ENCODE peak calls at places on chromosome 17, in five cellular contexts. D is astrocyte of the spinal cord; U is CD4-positive, alpha-beta memory T cell; J is heart right ventricle; Q is lower leg skin. C is an unnamed sample.

GRCh38 chr17:68777243-68777855 is 176.2 kb upstream of the FAM20A start:
- DNase-seq in D (peak), U (peak), J (peak), Q (peak), C (no peak)

GRCh38 chr17:47203984-47204721 is 5.0 kb upstream of the MYL4 start:
- DNase-seq in D (no peak), U (peak), J (no peak), Q (no peak), C (no peak)

GRCh38 chr17:18158022-18158600 is 25.5 kb upstream of the ALKBH5 start:
- DNase-seq in D (peak), U (peak), J (peak), Q (peak), C (peak)

GRCh38 chr17:34300652-34301390 is 15.3 kb downstream of the CCL11 start:
- DNase-seq in D (peak), U (no peak), J (no peak), Q (peak), C (no peak)

GRCh38 chr17:57489321-57489720 is 233.0 kb downstream of the MSI2 start:
- DNase-seq in D (no peak), U (no peak), J (no peak), Q (no peak), C (no peak)

GRCh38 chr17:21282231-21282630 is 2.3 kb upstream of the MAP2K3 start:
- DNase-seq in D (peak), U (no peak), J (no peak), Q (peak), C (peak)

GRCh38 chr17:71934520-71934919 is 186.3 kb upstream of the SOX9 start:
- DNase-seq in D (no peak), U (no peak), J (no peak), Q (no peak), C (no peak)

GRCh38 chr17:66426397-66427033 is 124.1 kb downstream of the PRKCA start:
- DNase-seq in D (no peak), U (peak), J (no peak), Q (no peak), C (no peak)

GRCh38 chr17:82007495-82008257 is 15.0 kb downstream of the CENPX start:
- DNase-seq in D (peak), U (no peak), J (no peak), Q (no peak), C (no peak)

GRCh38 chr17:151004-151403 is 13.6 kb downstream of the SCGB1C2 start:
- DNase-seq in D (no peak), U (no peak), J (no peak), Q (peak), C (no peak)

GRCh38 chr17:33888455-33888854 is 366.6 kb upstream of the CCL2 start:
- DNase-seq in D (no peak), U (no peak), J (no peak), Q (no peak), C (no peak)

GRCh38 chr17:42520540-42520951 is 15.5 kb upstream of the NAGLU start:
- DNase-seq in D (no peak), U (no peak), J (no peak), Q (no peak), C (no peak)

GRCh38 chr17:11294826-11295225 is 53.8 kb downstream of the SHISA6 start:
- DNase-seq in D (no peak), U (no peak), J (no peak), Q (peak), C (no peak)

GRCh38 chr17:81339502-81340296 is 44.6 kb upstream of the SLC38A10 start:
- DNase-seq in D (no peak), U (no peak), J (no peak), Q (peak), C (no peak)

GRCh38 chr17:10724546-10725195 is 5.2 kb downstream of the TMEM220 start:
- DNase-seq in D (no peak), U (no peak), J (no peak), Q (peak), C (no peak)

GRCh38 chr17:28227278-28228108 is 91.5 kb upstream of the TMEM97 start:
- DNase-seq in D (peak), U (no peak), J (peak), Q (peak), C (no peak)

GRCh38 chr17:16459271-16459670 is 32.7 kb downstream of the LRRC75A start:
- DNase-seq in D (no peak), U (no peak), J (no peak), Q (no peak), C (no peak)

GRCh38 chr17:21169496-21169895 is 42.7 kb downstream of the DHRS7B start:
- DNase-seq in D (no peak), U (no peak), J (no peak), Q (no peak), C (no peak)

GRCh38 chr17:56149266-56150036 is 3.8 kb upstream of the ANKFN1 start:
- DNase-seq in D (no peak), U (no peak), J (no peak), Q (no peak), C (no peak)

GRCh38 chr17:75925103-75925502 is 15.7 kb downstream of the FBF1 start:
- DNase-seq in D (no peak), U (no peak), J (no peak), Q (no peak), C (no peak)

GRCh38 chr17:40949406-40949805 is 12.0 kb upstream of the KRT23 start:
- DNase-seq in D (no peak), U (no peak), J (no peak), Q (no peak), C (no peak)

GRCh38 chr17:28405632-28406477 is at the start of gene SLC46A1:
- DNase-seq in D (peak), U (peak), J (peak), Q (peak), C (no peak)

GRCh38 chr17:78997881-78998280 is 11.7 kb downstream of the CANT1 start:
- DNase-seq in D (no peak), U (no peak), J (no peak), Q (peak), C (no peak)

GRCh38 chr17:35063514-35064223 is at the start of gene RFFL:
- DNase-seq in D (peak), U (peak), J (peak), Q (peak), C (peak)

GRCh38 chr17:1709971-1710806 is at the start of gene TLCD2:
- DNase-seq in D (peak), U (no peak), J (peak), Q (peak), C (no peak)

GRCh38 chr17:2195729-2196128 is 107.9 kb downstream of the SMG6 start:
- DNase-seq in D (no peak), U (no peak), J (no peak), Q (no peak), C (no peak)

GRCh38 chr17:61371606-61372005 is 28.0 kb upstream of the TBX2 start:
- DNase-seq in D (no peak), U (no peak), J (no peak), Q (no peak), C (no peak)

GRCh38 chr17:47621293-47622178 is 28.2 kb upstream of the KPNB1 start:
- DNase-seq in D (peak), U (no peak), J (peak), Q (no peak), C (no peak)

GRCh38 chr17:354651-355556 is 2.3 kb upstream of the RPH3AL start:
- DNase-seq in D (no peak), U (no peak), J (no peak), Q (no peak), C (no peak)

GRCh38 chr17:55089955-55090573 is 121.5 kb downstream of the STXBP4 start:
- DNase-seq in D (peak), U (peak), J (no peak), Q (no peak), C (no peak)

GRCh38 chr17:7046127-7046724 is 2.3 kb upstream of the SLC16A11 start:
- DNase-seq in D (no peak), U (peak), J (no peak), Q (peak), C (no peak)
- H3K4me3 ChIP-seq in D (no peak), U (peak), J (peak), Q (no peak), C (peak)

GRCh38 chr17:12318614-12319266 is 298.1 kb downstream of the MAP2K4 start:
- DNase-seq in D (no peak), U (no peak), J (no peak), Q (peak), C (peak)
- H3K4me3 ChIP-seq in D (no peak), U (no peak), J (no peak), Q (no peak), C (peak)

GRCh38 chr17:31907342-31907975 is 6.0 kb upstream of the UTP6 start:
- DNase-seq in D (peak), U (peak), J (no peak), Q (no peak), C (no peak)
- H3K4me3 ChIP-seq in D (no peak), U (no peak), J (no peak), Q (no peak), C (peak)

DNA sequence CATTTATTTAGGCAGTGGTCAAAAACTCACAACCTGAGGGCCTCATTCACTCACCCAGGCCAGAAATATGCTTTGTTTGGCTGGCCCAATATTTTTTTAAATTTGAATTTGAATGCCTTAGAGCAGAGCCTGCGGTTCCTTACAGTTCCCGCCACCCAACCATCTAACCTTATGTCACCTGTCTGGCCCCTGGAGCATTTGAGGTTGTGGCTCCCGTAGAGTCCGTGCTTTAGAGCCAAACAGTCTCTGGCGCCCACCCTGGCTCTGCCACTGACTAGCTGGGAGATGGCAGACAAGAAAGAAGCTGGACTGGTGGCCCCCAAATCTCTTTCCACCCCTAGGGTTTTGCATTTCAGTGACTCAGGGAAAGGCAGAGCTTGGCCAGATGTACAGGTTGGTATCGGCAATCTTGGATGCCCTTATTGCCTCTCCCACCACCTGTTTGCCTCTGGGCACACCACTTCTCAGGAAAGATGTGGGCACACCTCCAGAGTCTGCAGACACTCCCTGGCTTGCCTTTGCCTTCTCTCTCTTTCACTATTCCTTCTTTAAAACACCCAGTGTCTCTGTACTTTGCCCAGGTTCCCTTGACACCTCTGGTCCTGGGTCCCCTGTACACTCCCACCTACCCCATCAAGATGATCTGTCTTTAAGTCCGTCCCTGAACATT is 1.9 kb upstream of the MAP3K14 start:
- DNase-seq in D (no peak), U (no peak), J (no peak), Q (no peak), C (no peak)
- H3K4me3 ChIP-seq in D (no peak), U (no peak), J (no peak), Q (no peak), C (no peak)

GRCh38 chr17:50918933-50919296 is 52.8 kb upstream of the TOB1 start:
- DNase-seq in D (no peak), U (no peak), J (no peak), Q (no peak), C (no peak)
- H3K4me3 ChIP-seq in D (no peak), U (peak), J (no peak), Q (no peak), C (no peak)

DNA sequence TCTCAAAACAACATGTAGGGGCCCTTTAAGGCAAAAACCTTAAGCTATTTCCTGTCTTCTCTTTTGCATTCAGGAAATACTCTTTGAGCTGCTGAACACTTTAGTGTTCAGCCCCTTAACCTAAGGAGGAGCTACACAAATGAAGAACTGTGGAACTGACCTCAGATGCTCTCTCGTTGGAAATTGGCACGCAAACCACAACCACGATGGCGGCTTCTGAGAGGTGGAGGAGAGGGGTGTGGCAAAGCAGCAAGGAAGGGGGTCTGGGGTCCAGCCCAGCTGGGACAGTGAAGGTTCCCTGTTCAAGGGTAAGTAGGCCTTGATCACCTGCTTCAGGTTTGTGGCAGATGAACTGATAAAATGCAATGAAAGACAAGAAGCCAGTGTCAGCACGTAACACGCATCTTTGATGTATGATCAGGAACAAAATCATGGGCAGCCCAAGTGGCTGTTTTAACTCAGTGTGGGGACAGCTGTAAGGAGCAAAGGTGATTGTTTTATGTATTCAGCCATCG is 291.6 kb upstream of the TNRC6C start:
- DNase-seq in D (no peak), U (peak), J (no peak), Q (no peak), C (no peak)
- H3K4me3 ChIP-seq in D (no peak), U (peak), J (no peak), Q (no peak), C (no peak)

GRCh38 chr17:38797091-38797490 is 2.3 kb downstream of the PIP4K2B start:
- DNase-seq in D (no peak), U (no peak), J (no peak), Q (no peak), C (no peak)
- H3K4me3 ChIP-seq in D (peak), U (no peak), J (no peak), Q (no peak), C (peak)

DNA sequence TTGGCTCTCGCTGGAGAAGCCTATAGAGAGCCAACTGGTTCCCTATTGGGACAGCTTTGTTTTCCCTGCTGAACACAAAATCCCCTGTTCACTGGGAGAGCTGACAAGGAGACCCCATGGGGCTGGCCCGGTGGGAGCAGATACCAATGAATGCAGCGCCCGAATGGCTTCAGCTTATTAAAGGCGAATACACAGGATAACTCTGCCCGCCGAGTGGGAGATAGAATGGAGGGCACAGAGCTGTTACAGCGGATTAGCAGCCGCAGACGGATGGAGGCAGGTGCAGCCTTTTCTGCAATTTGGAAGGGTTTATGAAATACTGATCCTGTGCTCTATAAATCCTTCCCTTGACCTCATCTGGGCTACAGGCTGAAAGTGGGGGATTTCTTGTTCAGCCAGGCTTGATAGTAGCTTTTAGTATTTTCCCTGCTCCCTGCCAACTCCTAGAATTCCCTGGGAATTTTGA is 178.9 kb downstream of the NTN1 start:
- DNase-seq in D (no peak), U (no peak), J (no peak), Q (no peak), C (no peak)
- H3K4me3 ChIP-seq in D (no peak), U (no peak), J (no peak), Q (no peak), C (no peak)

GRCh38 chr17:64781013-64781392 is 118.9 kb upstream of the SMURF2 start:
- DNase-seq in D (no peak), U (no peak), J (no peak), Q (peak), C (no peak)

GRCh38 chr17:64781810-64782555 is 119.9 kb upstream of the SMURF2 start:
- DNase-seq in D (no peak), U (no peak), J (no peak), Q (peak), C (no peak)

GRCh38 chr17:64780096-64781012 is 118.2 kb upstream of the SMURF2 start:
- DNase-seq in D (no peak), U (peak), J (peak), Q (peak), C (no peak)

GRCh38 chr17:64779344-64780095 is 117.4 kb upstream of the SMURF2 start:
- DNase-seq in D (no peak), U (no peak), J (no peak), Q (peak), C (no peak)

DNA sequence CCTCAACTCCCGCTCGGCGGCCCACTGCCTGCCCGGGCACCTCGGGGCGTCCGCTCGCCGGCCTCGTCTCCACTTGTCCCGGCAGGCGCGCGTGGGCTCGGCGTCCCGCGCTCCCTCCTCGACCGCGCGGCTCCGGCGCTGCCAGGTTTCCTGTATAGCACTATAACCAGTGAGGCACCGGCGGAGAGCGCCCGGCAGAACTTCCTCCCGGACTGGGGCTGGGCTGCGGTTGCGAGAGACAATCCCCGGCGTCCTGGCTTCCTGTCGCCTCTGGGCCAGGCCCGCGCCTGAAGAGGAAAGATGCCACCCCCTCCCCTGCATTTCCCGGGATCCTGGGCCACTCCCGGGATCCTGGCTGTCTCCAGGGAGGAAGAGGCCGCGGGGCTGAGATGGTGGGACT is 119.3 kb upstream of the SMURF2 start:
- DNase-seq in D (no peak), U (peak), J (peak), Q (peak), C (no peak)
- H3K4me3 ChIP-seq in D (no peak), U (no peak), J (peak), Q (no peak), C (peak)

GRCh38 chr17:70102531-70102930 is 27.5 kb downstream of the KCNJ16 start:
- DNase-seq in D (no peak), U (no peak), J (no peak), Q (no peak), C (no peak)

GRCh38 chr17:70100983-70101382 is 26.0 kb downstream of the KCNJ16 start:
- DNase-seq in D (no peak), U (no peak), J (no peak), Q (no peak), C (no peak)

GRCh38 chr17:70099267-70099666 is 24.2 kb downstream of the KCNJ16 start:
- DNase-seq in D (no peak), U (no peak), J (no peak), Q (no peak), C (no peak)

GRCh38 chr17:70098030-70098429 is 23.0 kb downstream of the KCNJ16 start:
- DNase-seq in D (no peak), U (no peak), J (no peak), Q (no peak), C (no peak)

DNA sequence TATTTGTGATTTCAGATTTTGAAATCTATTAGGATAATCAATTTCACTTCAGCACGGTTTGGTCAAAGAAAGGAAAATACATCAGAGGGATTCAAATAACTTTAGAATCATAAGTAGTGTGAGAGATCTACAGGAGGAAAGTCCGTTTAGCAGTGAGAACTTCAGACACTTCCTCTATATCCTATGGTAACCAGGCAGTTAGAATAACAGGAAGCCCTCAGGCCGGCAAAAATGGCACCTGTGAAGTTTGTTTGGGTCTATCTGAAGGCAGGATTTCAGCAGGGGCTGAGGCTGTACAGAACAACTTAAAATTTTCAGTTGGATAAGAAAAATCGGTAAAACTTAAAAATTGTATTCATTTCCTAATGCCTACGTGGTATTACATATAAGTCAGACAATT is 24.9 kb downstream of the KCNJ16 start:
- DNase-seq in D (no peak), U (no peak), J (no peak), Q (no peak), C (no peak)
- H3K4me3 ChIP-seq in D (no peak), U (no peak), J (no peak), Q (no peak), C (no peak)